ENCODE peak calls at places on chromosomes 1 and 21, in seven cellular contexts. One of them, this sample, is unnamed.

GRCh38 chr1:172949096-172949495 is 101.6 kb downstream of the TNFSF18 start:
- DNase-seq in A549: no peak
- DNase-seq in suprapubic skin: no peak
- DNase-seq in upper lobe of left lung: no peak
- DNase-seq in sigmoid colon: no peak
- DNase-seq in stomach: no peak
- DNase-seq in tibial nerve: no peak
- DNase-seq in this sample: no peak

GRCh38 chr1:30756545-30757195 is 904 bp downstream of the LAPTM5 start:
- DNase-seq in stomach: peak
- DNase-seq in A549: peak
- DNase-seq in suprapubic skin: peak
- DNase-seq in upper lobe of left lung: peak
- DNase-seq in tibial nerve: peak
- DNase-seq in sigmoid colon: peak
- DNase-seq in this sample: no peak

GRCh38 chr1:2529776-2530500 is at the start of gene HES5:
- DNase-seq in stomach: peak
- DNase-seq in suprapubic skin: no peak
- DNase-seq in sigmoid colon: no peak
- DNase-seq in upper lobe of left lung: no peak
- DNase-seq in A549: no peak
- DNase-seq in tibial nerve: no peak
- DNase-seq in this sample: no peak

GRCh38 chr1:203459671-203460201 is 15.9 kb upstream of the PRELP start:
- DNase-seq in stomach: no peak
- DNase-seq in A549: no peak
- DNase-seq in tibial nerve: no peak
- DNase-seq in upper lobe of left lung: no peak
- DNase-seq in suprapubic skin: peak
- DNase-seq in sigmoid colon: no peak
- DNase-seq in this sample: no peak

GRCh38 chr1:235588916-235589515 is 60.6 kb downstream of the GNG4 start:
- DNase-seq in upper lobe of left lung: no peak
- DNase-seq in tibial nerve: no peak
- DNase-seq in A549: peak
- DNase-seq in sigmoid colon: no peak
- DNase-seq in stomach: no peak
- DNase-seq in suprapubic skin: no peak
- DNase-seq in this sample: peak

GRCh38 chr1:162942903-162943567 is 82.1 kb upstream of the CCDC190 start:
- DNase-seq in stomach: no peak
- DNase-seq in A549: no peak
- DNase-seq in sigmoid colon: no peak
- DNase-seq in suprapubic skin: no peak
- DNase-seq in tibial nerve: no peak
- DNase-seq in upper lobe of left lung: no peak
- DNase-seq in this sample: no peak

GRCh38 chr1:54836594-54836993 is 35.5 kb upstream of the TTC22 start:
- DNase-seq in stomach: no peak
- DNase-seq in upper lobe of left lung: peak
- DNase-seq in tibial nerve: no peak
- DNase-seq in A549: no peak
- DNase-seq in sigmoid colon: no peak
- DNase-seq in suprapubic skin: peak
- DNase-seq in this sample: no peak

GRCh38 chr1:47690341-47691244 is 252.7 kb downstream of the FOXD2 start:
- DNase-seq in suprapubic skin: peak
- DNase-seq in tibial nerve: no peak
- DNase-seq in upper lobe of left lung: no peak
- DNase-seq in A549: no peak
- DNase-seq in sigmoid colon: peak
- DNase-seq in stomach: no peak
- DNase-seq in this sample: no peak

GRCh38 chr1:96968582-96969378 is 247.2 kb downstream of the PTBP2 start:
- DNase-seq in sigmoid colon: no peak
- DNase-seq in tibial nerve: no peak
- DNase-seq in suprapubic skin: no peak
- DNase-seq in stomach: no peak
- DNase-seq in A549: no peak
- DNase-seq in upper lobe of left lung: no peak
- DNase-seq in this sample: no peak

GRCh38 chr1:43937179-43937865 is 3.7 kb downstream of the ARTN start:
- DNase-seq in tibial nerve: no peak
- DNase-seq in sigmoid colon: peak
- DNase-seq in upper lobe of left lung: no peak
- DNase-seq in suprapubic skin: no peak
- DNase-seq in A549: peak
- DNase-seq in stomach: no peak
- DNase-seq in this sample: no peak

GRCh38 chr1:242523968-242524570 is 428 bp downstream of the PLD5 start:
- DNase-seq in stomach: no peak
- DNase-seq in A549: peak
- DNase-seq in tibial nerve: no peak
- DNase-seq in suprapubic skin: no peak
- DNase-seq in upper lobe of left lung: peak
- DNase-seq in sigmoid colon: no peak
- DNase-seq in this sample: peak

GRCh38 chr1:24282491-24282890 is 36.7 kb upstream of the GRHL3 start:
- DNase-seq in upper lobe of left lung: no peak
- DNase-seq in sigmoid colon: no peak
- DNase-seq in stomach: no peak
- DNase-seq in tibial nerve: no peak
- DNase-seq in A549: no peak
- DNase-seq in suprapubic skin: no peak
- DNase-seq in this sample: no peak

GRCh38 chr1:55374801-55375616 is 159.8 kb upstream of the USP24 start:
- DNase-seq in stomach: no peak
- DNase-seq in sigmoid colon: peak
- DNase-seq in tibial nerve: peak
- DNase-seq in suprapubic skin: no peak
- DNase-seq in A549: no peak
- DNase-seq in upper lobe of left lung: no peak
- DNase-seq in this sample: peak

GRCh38 chr21:46153259-46154154 is 1.9 kb downstream of the FTCD start:
- DNase-seq in upper lobe of left lung: peak
- DNase-seq in suprapubic skin: peak
- DNase-seq in stomach: peak
- DNase-seq in tibial nerve: no peak
- DNase-seq in A549: no peak
- DNase-seq in sigmoid colon: peak
- DNase-seq in this sample: peak

GRCh38 chr1:72620453-72620852 is 338.1 kb upstream of the NEGR1 start:
- DNase-seq in upper lobe of left lung: no peak
- DNase-seq in stomach: no peak
- DNase-seq in sigmoid colon: no peak
- DNase-seq in suprapubic skin: no peak
- DNase-seq in A549: no peak
- DNase-seq in tibial nerve: no peak
- DNase-seq in this sample: no peak

GRCh38 chr1:212791261-212791675 is 309 bp downstream of the NSL1 start:
- DNase-seq in tibial nerve: peak
- DNase-seq in A549: peak
- DNase-seq in upper lobe of left lung: no peak
- DNase-seq in stomach: no peak
- DNase-seq in suprapubic skin: no peak
- DNase-seq in sigmoid colon: no peak
- DNase-seq in this sample: no peak

GRCh38 chr1:11453742-11454442 is 25.1 kb upstream of the DISP3 start:
- DNase-seq in stomach: no peak
- DNase-seq in A549: no peak
- DNase-seq in upper lobe of left lung: no peak
- DNase-seq in suprapubic skin: no peak
- DNase-seq in tibial nerve: no peak
- DNase-seq in sigmoid colon: no peak
- DNase-seq in this sample: no peak

GRCh38 chr1:26233903-26234643 is at the start of gene CEP85:
- DNase-seq in sigmoid colon: peak
- DNase-seq in A549: peak
- DNase-seq in tibial nerve: peak
- DNase-seq in upper lobe of left lung: peak
- DNase-seq in stomach: peak
- DNase-seq in suprapubic skin: peak
- DNase-seq in this sample: peak

GRCh38 chr1:26234644-26235384 is 814 bp downstream of the CEP85 start:
- DNase-seq in sigmoid colon: no peak
- DNase-seq in tibial nerve: peak
- DNase-seq in suprapubic skin: no peak
- DNase-seq in stomach: no peak
- DNase-seq in A549: peak
- DNase-seq in upper lobe of left lung: peak
- DNase-seq in this sample: no peak

GRCh38 chr1:26239936-26240335 is 5.9 kb downstream of the CEP85 start:
- DNase-seq in upper lobe of left lung: no peak
- DNase-seq in suprapubic skin: no peak
- DNase-seq in sigmoid colon: no peak
- DNase-seq in stomach: no peak
- DNase-seq in tibial nerve: no peak
- DNase-seq in A549: no peak
- DNase-seq in this sample: no peak

DNA sequence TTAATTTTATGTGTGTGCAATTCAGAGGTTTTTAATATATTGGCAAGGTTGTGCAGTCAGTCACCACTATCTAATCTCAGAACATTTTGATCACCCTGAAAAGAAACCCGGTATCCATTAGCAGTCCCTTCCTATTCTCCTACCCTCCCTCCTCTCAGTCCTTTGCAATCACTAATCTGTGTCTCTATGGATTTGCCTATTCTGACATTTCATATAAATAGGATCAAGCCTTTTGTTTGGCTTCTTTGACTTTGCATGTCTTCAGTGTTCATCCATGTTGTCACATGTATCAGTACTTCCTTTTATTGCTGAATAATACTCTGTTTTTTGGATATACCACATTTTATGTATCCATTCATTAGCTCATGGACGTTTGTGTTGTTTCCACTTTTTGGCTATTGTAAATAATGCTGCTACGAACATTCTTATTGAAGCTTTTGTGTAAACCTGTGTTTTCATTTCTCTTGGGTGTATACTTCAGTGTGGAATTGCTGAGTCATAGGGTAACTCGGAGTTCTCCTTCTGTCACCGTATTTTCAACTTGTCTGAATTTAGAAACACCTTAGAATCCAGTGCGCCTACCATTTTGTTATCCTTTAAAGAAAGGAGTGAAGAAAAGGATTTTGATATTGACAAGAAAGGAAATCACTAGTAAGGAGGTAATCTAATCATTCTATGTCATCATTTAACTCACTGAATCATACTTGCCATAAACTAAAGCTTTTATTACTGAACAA is 3.4 kb downstream of the CEP85 start:
- DNase-seq in suprapubic skin: no peak
- DNase-seq in tibial nerve: no peak
- DNase-seq in upper lobe of left lung: no peak
- DNase-seq in sigmoid colon: no peak
- DNase-seq in stomach: no peak
- DNase-seq in A549: peak
- DNase-seq in this sample: no peak
- TF ChIP-seq EP300 in suprapubic skin: no peak
- TF ChIP-seq EP300 in tibial nerve: no peak
- TF ChIP-seq EP300 in upper lobe of left lung: no peak
- TF ChIP-seq EP300 in sigmoid colon: no peak
- TF ChIP-seq EP300 in stomach: no peak
- TF ChIP-seq EP300 in A549: no peak
- TF ChIP-seq EP300 in this sample: no peak

DNA sequence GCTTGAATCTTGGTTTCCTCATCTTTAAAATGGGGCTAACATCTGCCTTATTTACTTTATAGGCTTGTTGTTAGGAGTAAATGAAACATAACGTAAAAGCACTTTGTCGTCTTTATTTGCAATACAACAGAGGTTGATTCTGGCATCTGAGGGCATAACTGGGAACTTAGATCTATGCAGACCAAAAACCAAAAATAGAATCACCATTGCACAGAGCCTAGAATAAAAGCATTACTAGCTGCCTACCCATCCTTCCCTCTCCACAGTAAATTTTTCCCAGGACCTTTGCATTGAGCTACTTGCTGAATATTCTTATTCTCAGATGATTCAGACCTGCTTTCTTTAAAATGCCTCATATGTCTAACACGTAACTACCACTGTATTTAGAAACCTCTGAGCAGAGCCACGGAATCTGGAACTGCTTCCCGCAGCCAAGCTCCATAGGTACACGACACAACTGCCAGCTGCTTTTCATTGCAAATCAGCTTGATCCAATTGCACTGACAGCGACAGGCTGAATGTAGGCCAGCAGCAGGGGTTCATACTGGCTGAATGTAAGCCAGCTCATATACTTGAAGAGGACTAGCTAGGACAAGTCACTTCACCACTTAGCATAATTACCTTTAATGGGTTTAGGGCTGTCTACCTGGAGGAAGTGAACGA is 33.2 kb upstream of the SERBP1 start:
- DNase-seq in stomach: no peak
- DNase-seq in suprapubic skin: no peak
- DNase-seq in A549: no peak
- DNase-seq in tibial nerve: no peak
- DNase-seq in sigmoid colon: no peak
- DNase-seq in upper lobe of left lung: no peak
- DNase-seq in this sample: no peak
- TF ChIP-seq EP300 in stomach: no peak
- TF ChIP-seq EP300 in suprapubic skin: no peak
- TF ChIP-seq EP300 in A549: no peak
- TF ChIP-seq EP300 in tibial nerve: no peak
- TF ChIP-seq EP300 in sigmoid colon: no peak
- TF ChIP-seq EP300 in upper lobe of left lung: no peak
- TF ChIP-seq EP300 in this sample: no peak

GRCh38 chr21:15190837-15191236 is 126.0 kb upstream of the NRIP1 start:
- DNase-seq in upper lobe of left lung: no peak
- DNase-seq in suprapubic skin: no peak
- DNase-seq in sigmoid colon: no peak
- DNase-seq in A549: no peak
- DNase-seq in tibial nerve: no peak
- DNase-seq in stomach: no peak
- DNase-seq in this sample: no peak
- TF ChIP-seq EP300 in upper lobe of left lung: no peak
- TF ChIP-seq EP300 in suprapubic skin: no peak
- TF ChIP-seq EP300 in sigmoid colon: no peak
- TF ChIP-seq EP300 in A549: no peak
- TF ChIP-seq EP300 in tibial nerve: no peak
- TF ChIP-seq EP300 in stomach: no peak
- TF ChIP-seq EP300 in this sample: no peak

GRCh38 chr1:95284420-95284819 is 50.4 kb downstream of the RWDD3 start:
- DNase-seq in A549: no peak
- DNase-seq in stomach: no peak
- DNase-seq in suprapubic skin: no peak
- DNase-seq in sigmoid colon: no peak
- DNase-seq in upper lobe of left lung: no peak
- DNase-seq in tibial nerve: no peak
- DNase-seq in this sample: no peak
- TF ChIP-seq EP300 in A549: no peak
- TF ChIP-seq EP300 in stomach: no peak
- TF ChIP-seq EP300 in suprapubic skin: no peak
- TF ChIP-seq EP300 in sigmoid colon: no peak
- TF ChIP-seq EP300 in upper lobe of left lung: no peak
- TF ChIP-seq EP300 in tibial nerve: no peak
- TF ChIP-seq EP300 in this sample: no peak

GRCh38 chr1:8083739-8084484 is 57.8 kb upstream of the ERRFI1 start:
- DNase-seq in stomach: no peak
- DNase-seq in tibial nerve: no peak
- DNase-seq in A549: peak
- DNase-seq in suprapubic skin: no peak
- DNase-seq in sigmoid colon: no peak
- DNase-seq in upper lobe of left lung: no peak
- DNase-seq in this sample: no peak
- TF ChIP-seq EP300 in stomach: no peak
- TF ChIP-seq EP300 in tibial nerve: no peak
- TF ChIP-seq EP300 in A549: no peak
- TF ChIP-seq EP300 in suprapubic skin: no peak
- TF ChIP-seq EP300 in sigmoid colon: no peak
- TF ChIP-seq EP300 in upper lobe of left lung: no peak
- TF ChIP-seq EP300 in this sample: no peak

This sample was measured in ovary.